ENCODE peak calls at places on chromosomes 13 and 19, in six cellular contexts. One of them, this sample, is unnamed. For H3K4me1 and H3K36me3, the result is how much of the 10 kb centered on the place peaks cover.

GRCh38 chr13:41919031-41919740 is 41.7 kb downstream of the VWA8 start:
- DNase-seq in CD8-positive, alpha-beta T cell: no peak
- DNase-seq in neural progenitor cell: no peak
- DNase-seq in IMR-90: no peak
- DNase-seq in adipocyte: no peak
- DNase-seq in colonic mucosa: no peak
- DNase-seq in this sample: no peak

GRCh38 chr19:38385057-38385803 is 2.6 kb downstream of the GGN start:
- DNase-seq in colonic mucosa: no peak
- DNase-seq in neural progenitor cell: no peak
- DNase-seq in adipocyte: no peak
- DNase-seq in CD8-positive, alpha-beta T cell: no peak
- DNase-seq in IMR-90: no peak
- DNase-seq in this sample: no peak

GRCh38 chr13:97339019-97339988 is 94.7 kb upstream of the RAP2A start:
- DNase-seq in adipocyte: peak
- DNase-seq in colonic mucosa: peak
- DNase-seq in IMR-90: peak
- DNase-seq in CD8-positive, alpha-beta T cell: no peak
- DNase-seq in neural progenitor cell: no peak
- DNase-seq in this sample: no peak

GRCh38 chr19:46296722-46297431 is at the start of gene HIF3A:
- DNase-seq in colonic mucosa: peak
- DNase-seq in adipocyte: peak
- DNase-seq in CD8-positive, alpha-beta T cell: no peak
- DNase-seq in IMR-90: no peak
- DNase-seq in neural progenitor cell: peak
- DNase-seq in this sample: peak

GRCh38 chr13:31686660-31687430 is 52.5 kb upstream of the RXFP2 start:
- DNase-seq in CD8-positive, alpha-beta T cell: no peak
- DNase-seq in adipocyte: peak
- DNase-seq in colonic mucosa: no peak
- DNase-seq in neural progenitor cell: no peak
- DNase-seq in IMR-90: no peak
- DNase-seq in this sample: no peak

GRCh38 chr13:94641432-94641941 is 39.8 kb downstream of the GPR180 start:
- DNase-seq in neural progenitor cell: no peak
- DNase-seq in CD8-positive, alpha-beta T cell: no peak
- DNase-seq in adipocyte: peak
- DNase-seq in colonic mucosa: no peak
- DNase-seq in IMR-90: peak
- DNase-seq in this sample: no peak

GRCh38 chr13:81031996-81032395 is 691.1 kb upstream of the SPRY2 start:
- DNase-seq in IMR-90: no peak
- DNase-seq in colonic mucosa: no peak
- DNase-seq in CD8-positive, alpha-beta T cell: no peak
- DNase-seq in neural progenitor cell: no peak
- DNase-seq in adipocyte: no peak
- DNase-seq in this sample: no peak

GRCh38 chr19:13099073-13099999 is 3.3 kb downstream of the LYL1 start:
- DNase-seq in neural progenitor cell: peak
- DNase-seq in adipocyte: no peak
- DNase-seq in CD8-positive, alpha-beta T cell: peak
- DNase-seq in IMR-90: no peak
- DNase-seq in colonic mucosa: peak
- DNase-seq in this sample: no peak

GRCh38 chr19:57406516-57407123 is 4.3 kb upstream of the ZNF17 start:
- DNase-seq in adipocyte: peak
- DNase-seq in IMR-90: peak
- DNase-seq in colonic mucosa: peak
- DNase-seq in neural progenitor cell: peak
- DNase-seq in CD8-positive, alpha-beta T cell: peak
- DNase-seq in this sample: peak

GRCh38 chr19:33440682-33441081 is 67.2 kb downstream of the CEBPG start:
- DNase-seq in colonic mucosa: no peak
- DNase-seq in IMR-90: no peak
- DNase-seq in neural progenitor cell: no peak
- DNase-seq in CD8-positive, alpha-beta T cell: no peak
- DNase-seq in adipocyte: no peak
- DNase-seq in this sample: no peak

GRCh38 chr13:99659234-99659633 is 158.0 kb downstream of the TM9SF2 start:
- DNase-seq in CD8-positive, alpha-beta T cell: no peak
- DNase-seq in adipocyte: no peak
- DNase-seq in IMR-90: no peak
- DNase-seq in neural progenitor cell: peak
- DNase-seq in colonic mucosa: peak
- DNase-seq in this sample: no peak

GRCh38 chr13:90302113-90302512 is 1045.4 kb upstream of the MIR17HG start:
- DNase-seq in IMR-90: peak
- DNase-seq in adipocyte: peak
- DNase-seq in CD8-positive, alpha-beta T cell: no peak
- DNase-seq in colonic mucosa: no peak
- DNase-seq in neural progenitor cell: no peak
- DNase-seq in this sample: no peak

GRCh38 chr13:81425286-81425685 is 1084.4 kb upstream of the SPRY2 start:
- DNase-seq in adipocyte: no peak
- DNase-seq in IMR-90: no peak
- DNase-seq in CD8-positive, alpha-beta T cell: no peak
- DNase-seq in neural progenitor cell: no peak
- DNase-seq in colonic mucosa: no peak
- DNase-seq in this sample: no peak

GRCh38 chr19:48424694-48425219 is 21.0 kb upstream of the GRWD1 start:
- DNase-seq in adipocyte: peak
- DNase-seq in colonic mucosa: no peak
- DNase-seq in CD8-positive, alpha-beta T cell: no peak
- DNase-seq in IMR-90: peak
- DNase-seq in neural progenitor cell: no peak
- DNase-seq in this sample: no peak

GRCh38 chr13:43611631-43612416 is 174.9 kb downstream of the ENOX1 start:
- DNase-seq in adipocyte: peak
- DNase-seq in neural progenitor cell: no peak
- DNase-seq in colonic mucosa: no peak
- DNase-seq in CD8-positive, alpha-beta T cell: no peak
- DNase-seq in IMR-90: no peak
- DNase-seq in this sample: no peak

GRCh38 chr13:94716016-94716415 is 3.7 kb upstream of the SOX21 start:
- DNase-seq in IMR-90: no peak
- DNase-seq in neural progenitor cell: peak
- DNase-seq in adipocyte: no peak
- DNase-seq in colonic mucosa: no peak
- DNase-seq in CD8-positive, alpha-beta T cell: no peak
- DNase-seq in this sample: no peak

GRCh38 chr19:43464089-43464775 is 1.2 kb downstream of the LYPD3 start:
- DNase-seq in neural progenitor cell: peak
- DNase-seq in adipocyte: peak
- DNase-seq in IMR-90: no peak
- DNase-seq in CD8-positive, alpha-beta T cell: peak
- DNase-seq in colonic mucosa: peak
- DNase-seq in this sample: no peak

GRCh38 chr19:31319465-31319864 is 29.8 kb downstream of the TSHZ3 start:
- DNase-seq in neural progenitor cell: no peak
- DNase-seq in adipocyte: no peak
- DNase-seq in colonic mucosa: no peak
- DNase-seq in CD8-positive, alpha-beta T cell: no peak
- DNase-seq in IMR-90: no peak
- DNase-seq in this sample: no peak
- H3K4me1 ChIP-seq in neural progenitor cell: half or more
- H3K4me1 ChIP-seq in adipocyte: under half
- H3K4me1 ChIP-seq in colonic mucosa: under half
- H3K4me1 ChIP-seq in CD8-positive, alpha-beta T cell: under half
- H3K4me1 ChIP-seq in IMR-90: under half
- H3K4me1 ChIP-seq in this sample: under half

GRCh38 chr19:16834747-16835146 is 5.5 kb downstream of the SIN3B start:
- DNase-seq in IMR-90: peak
- DNase-seq in adipocyte: no peak
- DNase-seq in colonic mucosa: no peak
- DNase-seq in CD8-positive, alpha-beta T cell: no peak
- DNase-seq in neural progenitor cell: no peak
- DNase-seq in this sample: no peak
- H3K36me3 ChIP-seq in IMR-90: half or more
- H3K36me3 ChIP-seq in adipocyte: half or more
- H3K36me3 ChIP-seq in colonic mucosa: under half
- H3K36me3 ChIP-seq in CD8-positive, alpha-beta T cell: under half
- H3K36me3 ChIP-seq in neural progenitor cell: under half
- H3K36me3 ChIP-seq in this sample: under half

DNA sequence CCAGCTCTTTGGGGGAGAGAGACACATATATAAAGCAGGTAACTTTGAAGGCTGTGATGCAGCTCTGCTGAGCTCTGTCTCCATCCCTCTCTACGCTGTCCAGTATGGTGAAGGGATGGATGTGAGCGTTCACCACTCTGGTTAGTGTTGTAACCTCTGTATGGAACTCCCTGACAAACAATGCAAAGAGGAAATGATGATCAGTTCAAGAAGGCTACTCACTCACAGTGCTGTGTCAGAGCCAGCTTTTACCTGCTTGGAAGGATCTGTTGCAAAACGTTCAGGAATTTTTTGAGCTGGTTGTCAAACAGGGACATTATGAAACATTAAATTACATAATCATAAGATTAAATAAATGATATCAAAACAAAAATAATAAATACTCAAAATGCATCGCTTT is 90.8 kb upstream of the SLC10A2 start:
- DNase-seq in colonic mucosa: no peak
- DNase-seq in CD8-positive, alpha-beta T cell: no peak
- DNase-seq in neural progenitor cell: no peak
- DNase-seq in adipocyte: no peak
- DNase-seq in IMR-90: no peak
- DNase-seq in this sample: no peak
- H3K4me1 ChIP-seq in colonic mucosa: under half
- H3K4me1 ChIP-seq in CD8-positive, alpha-beta T cell: under half
- H3K4me1 ChIP-seq in neural progenitor cell: under half
- H3K4me1 ChIP-seq in adipocyte: under half
- H3K4me1 ChIP-seq in IMR-90: under half
- H3K4me1 ChIP-seq in this sample: under half

DNA sequence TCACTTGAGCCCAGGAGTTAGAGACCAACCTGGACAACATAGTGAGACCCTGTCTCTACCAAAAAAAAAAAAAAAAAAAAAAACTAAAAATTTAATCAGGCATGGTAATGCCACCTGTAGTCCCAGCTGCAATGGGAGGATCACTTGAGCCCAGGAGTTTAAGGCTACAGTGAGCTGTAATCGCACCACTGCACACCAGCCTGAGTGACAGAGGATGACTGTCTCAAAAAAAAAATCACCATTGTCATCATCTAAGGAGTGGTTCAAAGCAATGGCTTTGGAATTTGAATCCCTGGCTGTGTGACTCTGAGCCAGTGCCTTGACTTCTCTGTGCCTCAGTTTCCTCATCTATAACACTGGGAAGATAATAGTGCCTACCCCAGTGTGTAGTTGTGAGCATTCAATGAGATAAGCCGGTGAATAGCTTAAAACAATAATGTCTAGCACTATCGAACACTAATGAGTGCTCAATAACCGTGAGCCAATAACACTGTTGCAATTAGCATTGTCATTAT is 11.5 kb downstream of the IGSF23 start:
- DNase-seq in IMR-90: no peak
- DNase-seq in adipocyte: no peak
- DNase-seq in neural progenitor cell: no peak
- DNase-seq in CD8-positive, alpha-beta T cell: no peak
- DNase-seq in colonic mucosa: no peak
- DNase-seq in this sample: no peak
- H3K36me3 ChIP-seq in IMR-90: under half
- H3K36me3 ChIP-seq in adipocyte: under half
- H3K36me3 ChIP-seq in neural progenitor cell: under half
- H3K36me3 ChIP-seq in CD8-positive, alpha-beta T cell: under half
- H3K36me3 ChIP-seq in colonic mucosa: under half
- H3K36me3 ChIP-seq in this sample: under half